ENCODE peak calls at places on chromosome 1, in five cellular contexts. E is fibroblast of lung; P is CD8-positive, alpha-beta T cell; T is PC-9; N is endodermal cell. S is an unnamed sample. For H3K9me3, the result is how much of the 10 kb centered on the place peaks cover.

GRCh38 chr1:15803380-15803779 is 4.1 kb downstream of the UQCRHL start:
- DNase-seq in N (peak), T (no peak), E (no peak), P (no peak), S (no peak)

GRCh38 chr1:6502000-6502891 is 10.8 kb upstream of the PLEKHG5 start:
- DNase-seq in T (peak), E (no peak), P (no peak), N (no peak), S (no peak)

GRCh38 chr1:173342766-173343165 is 134.4 kb upstream of the PRDX6 start:
- DNase-seq in P (no peak), N (no peak), E (no peak), T (no peak), S (no peak)

GRCh38 chr1:105934806-105935205 is 1121.7 kb upstream of the PRMT6 start:
- DNase-seq in T (no peak), E (no peak), P (no peak), N (no peak), S (no peak)

GRCh38 chr1:18140411-18140810 is 32.8 kb downstream of the IGSF21 start:
- DNase-seq in P (no peak), T (no peak), E (no peak), N (no peak), S (no peak)

GRCh38 chr1:166865931-166866330 is 10.1 kb downstream of the TADA1 start:
- DNase-seq in N (no peak), E (no peak), P (no peak), T (no peak), S (no peak)

GRCh38 chr1:78587213-78587612 is 33.0 kb upstream of the IFI44L start:
- DNase-seq in T (no peak), P (no peak), E (peak), N (no peak), S (no peak)

GRCh38 chr1:208332774-208333126 is 88.6 kb upstream of the PLXNA2 start:
- DNase-seq in N (no peak), P (no peak), T (no peak), E (no peak), S (no peak)

GRCh38 chr1:218620956-218621355 is 275.8 kb downstream of the TGFB2 start:
- DNase-seq in T (no peak), N (no peak), P (no peak), E (peak), S (no peak)

GRCh38 chr1:36322085-36322785 is 1.2 kb downstream of the EVA1B start:
- DNase-seq in E (no peak), P (no peak), T (no peak), N (peak), S (no peak)

GRCh38 chr1:215824245-215824644 is 257.1 kb downstream of the KCTD3 start:
- DNase-seq in E (peak), P (no peak), N (peak), T (no peak), S (no peak)

GRCh38 chr1:59442492-59442891 is 145.6 kb downstream of the FGGY start:
- DNase-seq in E (no peak), P (no peak), N (no peak), T (no peak), S (no peak)

GRCh38 chr1:18411820-18412641 is 68.7 kb upstream of the KLHDC7A start:
- DNase-seq in E (no peak), P (no peak), N (no peak), T (no peak), S (no peak)

GRCh38 chr1:14539953-14540563 is 58.4 kb upstream of the KAZN start:
- DNase-seq in T (no peak), N (no peak), E (no peak), P (no peak), S (no peak)

GRCh38 chr1:113978863-113979702 is at the start of gene OLFML3:
- DNase-seq in T (peak), P (no peak), N (peak), E (peak), S (no peak)

GRCh38 chr1:107829083-107829771 is 135.8 kb downstream of the VAV3 start:
- DNase-seq in P (no peak), T (no peak), E (peak), N (no peak), S (no peak)

GRCh38 chr1:151058682-151059341 is 610 bp downstream of the CDC42SE1 start:
- DNase-seq in N (peak), E (peak), T (peak), P (no peak), S (no peak)

GRCh38 chr1:234398849-234399381 is 25.7 kb downstream of the COA6 start:
- DNase-seq in E (peak), T (no peak), P (no peak), N (no peak), S (no peak)

GRCh38 chr1:247322849-247323586 is 8.6 kb downstream of the ZNF496 start:
- DNase-seq in E (no peak), P (no peak), N (no peak), T (no peak), S (no peak)

GRCh38 chr1:191953516-191953915 is 204.7 kb upstream of the RGS18 start:
- DNase-seq in N (no peak), P (no peak), T (no peak), E (no peak), S (no peak)

GRCh38 chr1:15919316-15919715 is 56.6 kb downstream of the ZBTB17 start:
- DNase-seq in T (peak), E (peak), N (no peak), P (no peak), S (no peak)

GRCh38 chr1:155971910-155972809 is 6.2 kb downstream of the ARHGEF2 start:
- DNase-seq in E (no peak), P (no peak), T (no peak), N (no peak), S (no peak)

GRCh38 chr1:169650551-169650950 is 20.6 kb upstream of the SELP start:
- DNase-seq in T (no peak), E (no peak), P (no peak), N (no peak), S (no peak)

GRCh38 chr1:26075421-26076144 is 8.2 kb upstream of the TRIM63 start:
- DNase-seq in N (no peak), P (no peak), E (no peak), T (no peak), S (no peak)

GRCh38 chr1:79726321-79726720 is 719.8 kb upstream of the ADGRL4 start:
- DNase-seq in P (no peak), N (no peak), T (no peak), E (peak), S (no peak)

GRCh38 chr1:211114446-211114845 is 19.5 kb downstream of the KCNH1 start:
- DNase-seq in T (no peak), E (no peak), N (no peak), P (no peak), S (no peak)

GRCh38 chr1:45200906-45201500 is 5.4 kb downstream of the ZSWIM5 start:
- DNase-seq in E (peak), P (no peak), N (no peak), T (no peak), S (no peak)

GRCh38 chr1:166843322-166843721 is 4.0 kb downstream of the POGK start:
- DNase-seq in P (no peak), T (no peak), E (no peak), N (no peak), S (no peak)

GRCh38 chr1:51284487-51284954 is 45.8 kb downstream of the TTC39A start:
- DNase-seq in T (peak), P (no peak), E (peak), N (no peak), S (no peak)

GRCh38 chr1:179445593-179445992 is 79.8 kb downstream of the AXDND1 start:
- DNase-seq in N (no peak), T (no peak), E (no peak), P (no peak), S (no peak)

GRCh38 chr1:44713321-44713781 is 17.6 kb downstream of the RNU5D-1 start:
- DNase-seq in T (peak), P (no peak), N (no peak), E (no peak), S (no peak)

GRCh38 chr1:155729031-155729898 is 40.4 kb downstream of the DAP3 start:
- DNase-seq in P (no peak), N (peak), T (peak), E (peak), S (no peak)

GRCh38 chr1:10599194-10599861 is 124.6 kb downstream of the PEX14 start:
- DNase-seq in T (peak), E (peak), N (no peak), P (no peak), S (no peak)

GRCh38 chr1:4307468-4307845 is 347.0 kb upstream of the AJAP1 start:
- DNase-seq in N (no peak), E (no peak), P (no peak), T (no peak), S (no peak)

GRCh38 chr1:4305526-4306301 is 348.7 kb upstream of the AJAP1 start:
- DNase-seq in N (peak), T (no peak), E (no peak), P (no peak), S (no peak)

GRCh38 chr1:4306559-4307467 is 347.6 kb upstream of the AJAP1 start:
- DNase-seq in P (no peak), N (peak), T (no peak), E (no peak), S (no peak)

GRCh38 chr1:4307911-4308545 is 346.4 kb upstream of the AJAP1 start:
- DNase-seq in E (no peak), N (peak), T (no peak), P (no peak), S (no peak)

DNA sequence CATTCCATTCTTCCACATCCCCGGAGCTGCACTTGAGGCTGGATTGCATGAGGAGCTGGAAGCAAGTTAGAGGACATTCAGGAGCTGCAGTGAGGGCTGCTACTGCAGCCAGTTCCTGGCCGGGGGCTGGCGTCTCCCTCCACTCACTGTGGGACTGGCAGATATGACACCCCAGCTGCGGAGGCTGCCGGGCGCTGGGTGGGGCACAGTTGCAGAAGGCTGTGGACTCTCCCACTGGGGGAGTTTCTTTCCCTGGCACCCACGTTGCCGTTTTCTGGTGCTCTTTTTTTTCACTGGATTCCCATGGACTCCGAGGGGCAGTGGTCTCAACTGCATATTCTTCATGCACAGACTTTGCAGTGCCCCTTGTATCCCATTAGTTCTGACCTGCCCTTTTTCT is 351.1 kb upstream of the AJAP1 start:
- DNase-seq in N (no peak), E (no peak), P (no peak), T (no peak), S (no peak)
- H3K9me3 ChIP-seq in N (under half), E (under half), P (under half), T (under half), S (under half)

DNA sequence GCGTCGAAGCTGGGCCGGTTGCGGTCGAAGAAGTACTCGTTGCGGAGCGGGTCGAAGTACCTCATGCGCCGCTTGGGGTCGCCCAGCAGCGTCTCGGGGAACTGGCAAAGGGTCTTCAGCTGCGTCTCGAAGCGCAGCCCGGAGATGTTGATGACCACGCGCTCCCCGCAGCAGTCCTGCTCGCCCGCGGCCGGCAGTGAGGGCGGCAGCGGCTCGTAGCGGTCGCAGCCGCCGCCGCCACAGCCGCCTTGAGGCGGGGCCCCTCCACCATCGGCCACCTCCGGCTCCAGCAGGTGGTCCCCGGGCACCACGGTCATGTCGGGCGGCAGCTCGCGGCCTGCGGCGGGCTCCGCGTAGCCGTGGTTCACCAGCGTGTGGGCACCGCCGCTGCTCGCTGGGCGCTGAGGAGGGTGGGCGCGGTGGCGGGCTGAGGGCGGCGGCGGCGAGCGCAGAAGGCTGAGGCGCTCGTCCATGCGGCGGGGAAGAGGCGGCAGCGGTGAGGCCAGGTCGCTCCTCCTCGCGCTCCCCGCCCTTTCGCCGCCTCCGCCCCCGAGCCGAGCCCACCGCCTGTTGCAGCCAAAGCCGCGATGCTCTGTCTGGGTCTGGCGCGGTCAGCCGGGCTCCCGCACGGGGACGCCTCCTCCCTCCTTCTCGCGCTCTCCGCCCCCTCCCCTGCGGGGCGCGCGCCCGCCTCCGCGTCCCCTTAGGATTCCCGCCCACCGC is at the start of gene KCNA3:
- DNase-seq in T (no peak), E (no peak), P (peak), N (peak), S (peak)
- H3K4me3 ChIP-seq in T (no peak), E (no peak), P (peak), N (peak), S (peak)

DNA sequence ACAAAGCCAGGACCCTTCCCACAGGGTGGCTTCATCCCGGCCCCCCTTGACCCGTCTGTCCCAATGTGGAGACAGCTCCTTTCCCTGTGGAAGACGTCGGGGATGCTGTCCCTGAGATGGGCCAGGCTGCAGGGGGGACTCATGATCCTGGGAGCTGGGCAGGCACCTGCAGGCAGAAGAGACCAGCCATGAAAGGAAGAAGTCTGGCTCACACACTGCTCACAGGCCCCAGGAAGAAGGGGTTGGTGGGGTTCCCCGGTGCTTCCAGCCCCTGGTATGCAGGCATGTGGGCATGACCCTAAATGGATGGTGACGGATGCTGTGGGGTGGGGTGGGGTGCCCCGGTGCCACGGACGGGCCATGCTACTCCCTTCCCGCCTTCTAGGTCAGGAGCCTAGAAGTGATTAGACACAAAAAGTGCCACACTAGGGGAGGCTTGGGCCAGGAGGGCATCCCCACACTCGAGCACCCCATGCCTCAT is 8.3 kb downstream of the ACTRT2 start:
- DNase-seq in N (peak), E (no peak), T (no peak), P (no peak), S (no peak)
- H3K9me3 ChIP-seq in N (under half), E (under half), T (under half), P (under half), S (under half)

GRCh38 chr1:56390540-56390867 is 188.9 kb downstream of the PLPP3 start:
- DNase-seq in E (no peak), N (no peak), P (no peak), T (no peak), S (no peak)
- H3K4me3 ChIP-seq in E (no peak), N (no peak), P (no peak), T (no peak), S (no peak)

GRCh38 chr1:227816750-227817446 is 1.4 kb downstream of the PRSS38 start:
- DNase-seq in E (no peak), T (no peak), N (no peak), P (no peak), S (no peak)
- H3K9me3 ChIP-seq in E (under half), T (under half), N (under half), P (under half), S (under half)

GRCh38 chr1:3520419-3521378 is 66.2 kb downstream of the ARHGEF16 start:
- DNase-seq in N (no peak), T (no peak), P (no peak), E (no peak), S (no peak)
- H3K4me3 ChIP-seq in N (no peak), T (no peak), P (no peak), E (no peak), S (no peak)

GRCh38 chr1:235588156-235588555 is 61.4 kb downstream of the GNG4 start:
- DNase-seq in P (no peak), N (no peak), T (no peak), E (no peak), S (no peak)
- H3K9me3 ChIP-seq in P (under half), N (under half), T (under half), E (under half), S (under half)

GRCh38 chr1:160978510-160978927 is 23.9 kb upstream of the ITLN2 start:
- DNase-seq in E (no peak), T (no peak), N (no peak), P (no peak), S (no peak)

GRCh38 chr1:160987359-160988062 is 32.9 kb upstream of the ITLN2 start:
- DNase-seq in T (no peak), N (peak), P (no peak), E (no peak), S (no peak)

GRCh38 chr1:160985723-160986122 is 31.1 kb upstream of the ITLN2 start:
- DNase-seq in T (no peak), P (no peak), E (no peak), N (no peak), S (no peak)

GRCh38 chr1:160981584-160982411 is 27.2 kb upstream of the ITLN2 start:
- DNase-seq in P (no peak), T (no peak), E (no peak), N (peak), S (no peak)
- H3K4me3 ChIP-seq in P (peak), T (no peak), E (no peak), N (no peak), S (peak)

S was measured in effector memory CD4-positive, alpha-beta T cell.